ENCODE peak calls at places on chromosomes 16 and 17, in seven cellular contexts. B, U, P, Y, N, T and M are unnamed samples.

GRCh38 chr16:31331141-31331764 is 23.7 kb upstream of the ITGAX start:
- DNase-seq in P (no peak), T (peak), N (no peak), U (no peak), Y (no peak), B (no peak), M (no peak)

GRCh38 chr16:9790199-9790598 is 392.0 kb downstream of the GRIN2A start:
- DNase-seq in N (no peak), T (no peak), B (no peak), U (no peak), P (no peak), Y (no peak), M (no peak)

GRCh38 chr16:1929105-1929504 is 10.9 kb upstream of the HS3ST6 start:
- DNase-seq in B (no peak), U (no peak), Y (no peak), P (peak), N (no peak), T (no peak), M (no peak)

GRCh38 chr16:65666132-65666869 is 544.4 kb upstream of the CDH11 start:
- DNase-seq in T (peak), N (no peak), U (no peak), B (no peak), P (no peak), Y (peak), M (no peak)

GRCh38 chr17:2102931-2103398 is 48.1 kb downstream of the HIC1 start:
- DNase-seq in N (no peak), P (peak), U (no peak), B (no peak), T (no peak), Y (peak), M (no peak)

GRCh38 chr17:77946900-77947643 is 11.4 kb upstream of the TNRC6C start:
- DNase-seq in P (no peak), N (no peak), T (no peak), U (no peak), B (no peak), Y (no peak), M (no peak)

GRCh38 chr16:5108505-5109158 is 11.0 kb upstream of the EEF2KMT start:
- DNase-seq in Y (no peak), U (no peak), B (no peak), T (no peak), N (no peak), P (no peak), M (no peak)

GRCh38 chr17:489758-490329 is 137.2 kb upstream of the RPH3AL start:
- DNase-seq in N (no peak), T (peak), P (peak), Y (peak), B (peak), U (no peak), M (no peak)

GRCh38 chr16:55475919-55476318 is 3.1 kb upstream of the MMP2 start:
- DNase-seq in P (no peak), B (no peak), T (no peak), Y (no peak), U (no peak), N (no peak), M (no peak)

GRCh38 chr17:72254808-72255449 is 134.1 kb downstream of the SOX9 start:
- DNase-seq in T (no peak), U (no peak), Y (peak), B (no peak), P (no peak), N (no peak), M (no peak)

GRCh38 chr16:57388359-57389086 is 16.0 kb upstream of the CCL17 start:
- DNase-seq in P (no peak), B (no peak), N (no peak), T (no peak), U (no peak), Y (peak), M (no peak)

GRCh38 chr17:82930924-82931695 is 91.3 kb upstream of the ZNF750 start:
- DNase-seq in P (no peak), B (no peak), N (no peak), T (no peak), U (no peak), Y (no peak), M (no peak)

GRCh38 chr17:48553837-48554236 is 8.9 kb upstream of the HOXB2 start:
- DNase-seq in P (peak), U (no peak), Y (peak), T (no peak), B (no peak), N (no peak), M (no peak)

GRCh38 chr17:10737168-10737622 is 7.4 kb upstream of the TMEM220 start:
- DNase-seq in U (no peak), T (peak), P (peak), B (peak), Y (peak), N (peak), M (no peak)

GRCh38 chr16:63735456-63735855 is 1386.4 kb downstream of the CDH11 start:
- DNase-seq in B (no peak), N (no peak), P (no peak), Y (no peak), T (no peak), U (no peak), M (no peak)

GRCh38 chr17:38789185-38789584 is 10.2 kb downstream of the PIP4K2B start:
- DNase-seq in B (no peak), U (no peak), P (peak), T (peak), Y (no peak), N (no peak), M (peak)

GRCh38 chr16:72024862-72025382 is 16.4 kb downstream of the DHODH start:
- DNase-seq in T (no peak), B (no peak), Y (no peak), P (no peak), N (no peak), U (no peak), M (no peak)

GRCh38 chr16:30948087-30948955 is 547 bp upstream of the ORAI3 start:
- DNase-seq in B (peak), Y (peak), N (peak), U (peak), T (peak), P (peak), M (peak)

GRCh38 chr16:81296631-81297030 is 18.1 kb upstream of the GAN start:
- DNase-seq in T (no peak), U (no peak), Y (no peak), N (no peak), B (no peak), P (no peak), M (no peak)

GRCh38 chr17:13078591-13078990 is 60.8 kb upstream of the ELAC2 start:
- DNase-seq in Y (no peak), U (no peak), T (no peak), B (no peak), N (no peak), P (no peak), M (no peak)
- TF ChIP-seq CTCF in Y (no peak), U (no peak), T (no peak), B (no peak), N (no peak), P (no peak), M (no peak)

DNA sequence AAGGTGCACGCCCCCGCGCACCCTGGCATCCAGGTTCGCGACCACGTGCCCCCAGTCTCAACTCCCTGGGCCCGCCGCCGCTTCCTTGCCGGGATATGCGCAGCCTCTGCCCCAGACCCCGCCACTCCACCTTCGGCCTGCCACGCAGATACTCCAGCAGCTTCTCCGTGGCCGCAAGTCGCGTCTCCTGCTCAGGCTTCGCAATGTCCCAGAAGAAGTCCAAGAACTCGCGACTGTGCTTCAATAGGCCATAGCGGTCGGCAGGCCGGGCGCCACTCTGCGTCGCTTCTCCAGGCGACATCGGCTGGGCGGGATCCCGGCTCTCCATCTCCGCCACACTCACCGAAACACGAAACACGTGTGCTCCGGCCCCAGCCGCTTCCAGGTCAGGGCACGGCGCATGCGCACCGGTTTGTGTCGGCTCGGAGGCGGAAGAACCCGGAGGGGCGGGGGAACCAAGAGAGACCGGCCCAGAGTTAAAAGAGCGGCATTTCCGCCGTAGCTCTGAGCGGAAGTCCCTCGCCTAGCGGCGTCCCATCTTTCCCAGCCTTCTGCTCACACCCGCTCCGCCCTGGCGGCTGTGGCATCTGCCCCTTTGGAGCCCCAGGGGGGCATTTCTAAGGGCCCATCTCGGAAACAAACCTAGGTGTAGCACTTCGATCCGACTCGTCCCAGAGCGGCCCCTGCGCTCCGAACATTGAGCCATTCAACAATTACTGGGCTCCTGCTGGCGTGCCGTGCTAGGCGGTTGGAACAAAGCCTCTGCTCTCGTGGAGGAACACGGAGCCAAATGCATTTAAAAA is at the start of gene MYBBP1A:
- DNase-seq in B (peak), U (peak), Y (peak), N (peak), T (peak), P (peak), M (peak)
- TF ChIP-seq CTCF in B (peak), U (peak), Y (no peak), N (no peak), T (peak), P (peak), M (peak)

GRCh38 chr17:43840814-43841213 is 6.2 kb upstream of the CD300LG start:
- DNase-seq in T (peak), N (no peak), U (no peak), B (no peak), Y (no peak), P (peak), M (no peak)
- TF ChIP-seq CTCF in T (peak), N (peak), U (no peak), B (no peak), Y (no peak), P (no peak), M (peak)

DNA sequence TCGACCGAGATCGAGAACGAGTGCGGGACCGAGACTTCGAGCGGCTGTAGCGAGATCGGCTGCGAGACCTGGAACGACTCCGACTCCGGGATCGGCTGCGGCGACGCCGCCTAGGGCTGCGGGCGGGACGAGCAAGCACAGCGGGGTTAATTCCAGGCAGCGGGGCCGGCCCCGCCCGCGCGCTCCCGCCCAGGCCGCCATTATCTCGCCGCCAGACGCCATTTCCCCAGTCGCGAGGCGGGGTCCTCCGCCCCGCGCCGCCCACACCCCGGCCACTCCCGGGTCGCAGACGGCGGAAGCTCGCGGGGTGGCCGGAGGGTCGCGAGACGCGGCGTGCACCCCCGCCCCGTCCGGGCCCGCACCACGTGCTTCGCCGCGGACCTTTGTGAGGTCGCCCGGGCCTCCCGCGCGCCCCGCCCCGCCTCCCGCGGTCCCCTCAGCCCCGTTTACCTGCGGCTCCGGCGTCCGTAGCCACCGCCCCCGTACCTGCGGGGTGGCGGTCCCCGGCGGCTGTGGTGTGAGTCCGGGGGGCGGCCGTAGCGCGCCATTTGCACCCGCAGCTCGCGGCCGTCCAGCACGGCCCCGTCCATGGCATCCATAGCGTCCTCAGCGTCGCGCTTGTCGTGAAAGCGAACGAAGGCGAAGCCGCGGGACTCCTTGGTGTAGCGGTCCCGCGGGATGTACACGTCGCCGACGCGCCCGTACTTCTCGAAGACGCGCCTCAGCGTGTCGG is 616 bp downstream of the SRSF2 start:
- DNase-seq in U (no peak), P (peak), N (no peak), B (peak), T (peak), Y (peak), M (no peak)
- TF ChIP-seq CTCF in U (peak), P (peak), N (peak), B (no peak), T (peak), Y (no peak), M (no peak)

DNA sequence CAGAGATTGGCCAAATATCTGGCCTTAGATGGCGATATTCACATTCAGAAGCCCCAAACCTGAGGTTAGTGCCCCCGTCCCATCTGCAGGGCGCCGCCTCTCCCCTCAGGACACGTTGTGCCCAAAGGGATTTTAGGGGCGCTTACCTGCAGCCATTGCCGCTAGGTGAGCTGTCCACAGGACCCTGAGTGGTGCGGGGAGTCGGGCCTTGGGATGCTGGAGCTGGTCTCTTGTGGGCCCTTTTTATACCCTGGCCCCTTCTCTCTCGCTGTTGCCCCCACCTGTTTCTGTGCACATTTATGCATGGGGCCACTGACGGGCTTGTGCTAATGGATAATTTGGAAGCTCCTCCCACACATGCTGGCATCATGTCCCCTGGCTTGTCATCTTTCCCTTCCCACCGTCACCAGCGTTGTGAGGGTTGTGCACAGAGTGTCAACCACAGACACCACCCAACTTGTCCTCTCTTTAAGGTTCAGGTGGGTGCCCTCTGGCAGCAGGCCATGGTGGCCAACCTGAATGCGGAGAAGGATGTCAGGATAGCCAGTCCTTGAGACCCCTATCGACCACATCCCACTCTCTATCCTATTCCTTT is at the start of gene CSHL1:
- DNase-seq in Y (no peak), B (no peak), P (no peak), T (no peak), N (no peak), U (no peak), M (no peak)
- TF ChIP-seq CTCF in Y (no peak), B (no peak), P (no peak), T (no peak), N (no peak), U (no peak), M (no peak)

GRCh38 chr17:62648247-62648953 is 20.9 kb downstream of the MRC2 start:
- DNase-seq in Y (no peak), N (no peak), U (no peak), T (no peak), B (no peak), P (peak), M (no peak)
- TF ChIP-seq CTCF in Y (no peak), N (no peak), U (no peak), T (no peak), B (no peak), P (no peak), M (no peak)